ENCODE peak calls at places on chromosomes 4 and X, in ten cellular contexts. Z is NCI-H1092; D is IMR-90; A is T-helper 22 cell; T is ACHN; U is NCI-H2171; S is activated T-cell treated with anti-CD3 and anti-CD28 coated beads for 1 hour; I is stimulated activated CD8-positive, alpha-beta memory T cell treated with anti-CD3 and anti-CD28 coated beads, Interleukin-15, amount 100 ng/mL, for 4 hours; K is bronchial epithelial cell; J is hepatocyte. M is an unnamed sample.

GRCh38 chr4:107866726-107867125 is 42.0 kb downstream of the SGMS2 start:
- DNase-seq in Z (no peak), D (no peak), A (no peak), T (no peak), U (no peak), S (no peak), I (no peak), K (no peak), J (no peak), M (no peak)

GRCh38 chrX:86604620-86605019 is 456.4 kb downstream of the DACH2 start:
- DNase-seq in Z (no peak), D (peak), A (no peak), T (peak), U (no peak), S (no peak), I (no peak), K (peak), J (no peak), M (no peak)

GRCh38 chrX:136030357-136031225 is 45.4 kb downstream of the SLC9A6 start:
- DNase-seq in Z (no peak), D (peak), A (no peak), T (no peak), U (no peak), S (no peak), I (no peak), K (peak), J (no peak), M (no peak)

GRCh38 chr4:38302910-38303309 is 342.7 kb downstream of the PTTG2 start:
- DNase-seq in Z (no peak), D (no peak), A (no peak), T (no peak), U (no peak), S (no peak), I (no peak), K (no peak), J (no peak), M (no peak)

GRCh38 chr4:32025840-32026459 is 1305.8 kb downstream of the PCDH7 start:
- DNase-seq in Z (no peak), D (no peak), A (no peak), T (peak), U (no peak), S (no peak), I (no peak), K (peak), J (peak), M (no peak)

GRCh38 chr4:139956436-139957107 is 197.4 kb downstream of the MAML3 start:
- DNase-seq in Z (no peak), D (no peak), A (no peak), T (no peak), U (no peak), S (no peak), I (no peak), K (no peak), J (no peak), M (no peak)

GRCh38 chr4:180926277-180926676 is 1316.9 kb upstream of the TENM3 start:
- DNase-seq in Z (no peak), D (no peak), A (no peak), T (no peak), U (no peak), S (no peak), I (no peak), K (no peak), J (no peak), M (no peak)

GRCh38 chr4:158936238-158936637 is 166.6 kb upstream of the RAPGEF2 start:
- DNase-seq in Z (no peak), D (no peak), A (no peak), T (no peak), U (no peak), S (no peak), I (no peak), K (no peak), J (no peak), M (no peak)

GRCh38 chrX:21770631-21771321 is 12.9 kb upstream of the SMPX start:
- DNase-seq in Z (no peak), D (no peak), A (no peak), T (no peak), U (no peak), S (no peak), I (no peak), K (peak), J (peak), M (no peak)

GRCh38 chrX:23333842-23334535 is 660 bp upstream of the PTCHD1 start:
- DNase-seq in Z (no peak), D (no peak), A (no peak), T (no peak), U (no peak), S (no peak), I (no peak), K (no peak), J (peak), M (no peak)

GRCh38 chrX:140572724-140573123 is 67.9 kb upstream of the SOX3 start:
- DNase-seq in Z (no peak), D (peak), A (no peak), T (peak), U (no peak), S (no peak), I (no peak), K (peak), J (peak), M (no peak)

GRCh38 chrX:15336023-15336413 is 695 bp upstream of the PIGA start:
- DNase-seq in Z (no peak), D (peak), A (peak), T (peak), U (no peak), S (no peak), I (no peak), K (peak), J (peak), M (peak)